ENCODE peak calls at places on chromosome 11, in six cellular contexts. N is A549, W is NB4, S is K562, B is endothelial cell of umbilical vein, G is HepG2. J is an unnamed sample.

GRCh38 chr11:122720482-122720881 is 65.0 kb downstream of the UBASH3B start:
- DNase-seq in N (no peak), B (no peak), G (no peak), W (no peak), S (no peak), J (no peak)

GRCh38 chr11:119306373-119306890 is 10.5 kb downstream of the MCAM start:
- DNase-seq in S (no peak), B (peak), W (peak), G (no peak), N (no peak), J (no peak)

GRCh38 chr11:133947298-133947905 is 9.4 kb downstream of the IGSF9B start:
- DNase-seq in W (peak), S (no peak), G (peak), B (peak), N (peak), J (no peak)

GRCh38 chr11:71996517-71996916 is 2.2 kb upstream of the IL18BP start:
- DNase-seq in W (no peak), G (no peak), S (no peak), N (no peak), B (no peak), J (no peak)

GRCh38 chr11:63680842-63681207 is 475 bp upstream of the RTN3 start:
- DNase-seq in S (peak), G (no peak), N (no peak), B (no peak), W (peak), J (no peak)

GRCh38 chr11:129117595-129118350 is 74.4 kb downstream of the ARHGAP32 start:
- DNase-seq in B (peak), N (peak), S (peak), W (peak), G (peak), J (no peak)

GRCh38 chr11:132848336-132848735 is 684.0 kb downstream of the OPCML start:
- DNase-seq in W (no peak), B (no peak), N (no peak), S (no peak), G (no peak), J (no peak)

GRCh38 chr11:32081129-32081641 is 9.7 kb upstream of the RCN1 start:
- DNase-seq in W (peak), N (peak), S (no peak), G (peak), B (no peak), J (no peak)

GRCh38 chr11:121929581-121929980 is 186.4 kb downstream of the BLID start:
- DNase-seq in G (peak), B (peak), W (no peak), N (no peak), S (no peak), J (no peak)

GRCh38 chr11:127470485-127470884 is 469.9 kb upstream of the KIRREL3 start:
- DNase-seq in S (no peak), G (no peak), N (peak), B (peak), W (peak), J (no peak)

GRCh38 chr11:14073821-14074529 is 111.5 kb downstream of the SPON1 start:
- DNase-seq in B (no peak), N (no peak), S (no peak), G (no peak), W (no peak), J (no peak)

GRCh38 chr11:64713031-64713780 is 9.8 kb downstream of the NRXN2 start:
- DNase-seq in N (peak), S (no peak), B (peak), G (no peak), W (no peak), J (no peak)

GRCh38 chr11:122512688-122513087 is 142.8 kb upstream of the UBASH3B start:
- DNase-seq in G (no peak), W (no peak), B (no peak), S (no peak), N (no peak), J (no peak)

GRCh38 chr11:12893787-12894672 is 115.1 kb upstream of the RASSF10 start:
- DNase-seq in G (peak), B (peak), W (peak), N (peak), S (peak), J (no peak)

GRCh38 chr11:19938866-19939265 is 221.4 kb downstream of the DBX1 start:
- DNase-seq in N (no peak), W (no peak), B (no peak), S (no peak), G (no peak), J (no peak)

GRCh38 chr11:70577948-70578347 is 179.6 kb downstream of the CTTN start:
- DNase-seq in N (no peak), G (no peak), W (no peak), B (no peak), S (no peak), J (no peak)

GRCh38 chr11:128422576-128423370 is 164.6 kb downstream of the ETS1 start:
- DNase-seq in B (no peak), G (no peak), S (no peak), N (no peak), W (peak), J (no peak)

GRCh38 chr11:83836883-83837654 is 550.9 kb upstream of the CCDC90B start:
- DNase-seq in S (peak), W (peak), N (peak), G (peak), B (peak), J (peak)

GRCh38 chr11:96134622-96135021 is 208.4 kb downstream of the MAML2 start:
- DNase-seq in N (peak), W (peak), B (peak), G (no peak), S (no peak), J (no peak)

GRCh38 chr11:118437736-118438125 is 1.4 kb downstream of the KMT2A start:
- DNase-seq in S (peak), B (peak), N (no peak), G (peak), W (peak), J (no peak)

GRCh38 chr11:119618208-119618909 is 110.6 kb downstream of the NECTIN1 start:
- DNase-seq in B (peak), G (peak), W (peak), S (no peak), N (no peak), J (no peak)

GRCh38 chr11:17972987-17973386 is 39.9 kb downstream of the SERGEF start:
- DNase-seq in B (peak), S (peak), W (peak), G (peak), N (peak), J (no peak)

GRCh38 chr11:80393210-80393609 is 952.4 kb upstream of the TENM4 start:
- DNase-seq in G (no peak), N (no peak), B (no peak), W (no peak), S (no peak), J (no peak)

DNA sequence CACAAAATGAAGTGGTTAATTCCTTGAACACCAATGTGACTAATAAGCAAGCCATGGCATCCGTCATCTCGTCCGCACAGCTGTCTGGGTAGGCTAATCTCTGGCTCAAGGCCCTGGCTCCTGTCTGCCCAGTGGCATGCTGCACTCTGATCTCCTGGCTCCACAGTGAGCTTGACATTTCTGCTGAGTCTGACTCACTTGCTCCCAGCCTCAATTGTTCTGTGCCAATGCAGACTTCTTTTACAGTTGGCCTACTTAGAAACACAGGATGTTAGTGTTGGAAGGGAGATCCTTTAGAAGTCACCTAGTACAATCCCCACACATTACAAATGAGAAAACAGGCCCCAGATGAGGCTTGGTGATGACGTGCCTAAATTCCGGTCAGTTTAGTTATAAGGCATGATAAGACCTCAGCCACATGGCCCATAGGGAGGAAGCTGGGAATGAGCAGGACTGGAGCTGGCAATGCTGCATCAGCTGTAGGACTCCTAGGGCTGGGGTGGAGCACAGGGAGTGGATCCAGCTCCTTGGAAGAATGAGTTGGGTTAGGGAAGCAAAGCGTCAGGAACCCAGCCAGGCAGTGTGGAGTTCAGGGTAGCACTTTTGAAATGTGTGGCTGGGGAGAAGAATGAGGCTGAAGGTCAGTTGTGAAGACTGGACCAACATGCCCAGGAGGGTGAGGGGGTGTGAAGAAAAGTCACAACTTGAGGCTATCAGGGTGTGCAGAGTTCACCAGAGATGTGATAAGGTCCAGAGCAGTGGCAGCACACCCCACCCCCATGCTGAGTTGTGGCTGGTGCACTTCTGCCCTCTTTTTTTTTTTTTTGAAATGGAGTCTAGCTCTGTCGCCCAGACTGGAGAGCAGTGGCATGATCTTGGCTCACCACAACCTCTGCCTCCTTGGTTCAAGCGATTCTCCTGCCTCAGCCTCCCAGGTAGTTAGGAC is 70.2 kb upstream of the EED start:
- DNase-seq in W (no peak), G (peak), N (peak), S (peak), B (peak), J (no peak)
- TF ChIP-seq MYC in W (no peak), G (no peak), N (no peak), S (peak), B (peak), J (no peak)

GRCh38 chr11:69311767-69312385 is 17.9 kb downstream of the MYEOV start:
- DNase-seq in B (peak), G (no peak), W (peak), S (no peak), N (no peak), J (no peak)
- TF ChIP-seq MYC in B (no peak), G (no peak), W (peak), S (no peak), N (no peak), J (no peak)

GRCh38 chr11:77823775-77824174 is 2.8 kb downstream of the AAMDC start:
- DNase-seq in N (no peak), S (no peak), G (peak), B (peak), W (no peak), J (no peak)

GRCh38 chr11:77819921-77820564 is 479 bp downstream of the RSF1 start:
- DNase-seq in W (peak), B (peak), N (peak), G (peak), S (peak), J (no peak)

GRCh38 chr11:77819411-77819920 is 1.1 kb downstream of the RSF1 start:
- DNase-seq in B (peak), G (peak), W (peak), N (peak), S (peak), J (peak)

GRCh38 chr11:77820565-77821348 is at the start of the genes AAMDC and RSF1:
- DNase-seq in W (peak), N (peak), S (peak), B (peak), G (peak), J (peak)

GRCh38 chr11:77821349-77821851 is 456 bp downstream of the AAMDC start:
- DNase-seq in N (peak), B (peak), S (peak), W (peak), G (peak), J (no peak)
- TF ChIP-seq MYC in N (no peak), B (no peak), S (no peak), W (no peak), G (no peak), J (no peak)

GRCh38 chr11:44108260-44108659 is 12.8 kb downstream of the EXT2 start:
- DNase-seq in G (no peak), N (no peak), S (no peak), W (no peak), B (no peak), J (no peak)

GRCh38 chr11:44112083-44112865 is 16.8 kb downstream of the EXT2 start:
- DNase-seq in N (no peak), B (no peak), W (no peak), S (no peak), G (no peak), J (no peak)

GRCh38 chr11:44113572-44113971 is 18.1 kb downstream of the EXT2 start:
- DNase-seq in B (no peak), S (no peak), G (no peak), N (no peak), W (no peak), J (no peak)

GRCh38 chr11:44113018-44113417 is 17.5 kb downstream of the EXT2 start:
- DNase-seq in G (no peak), W (no peak), S (no peak), N (no peak), B (no peak), J (no peak)

DNA sequence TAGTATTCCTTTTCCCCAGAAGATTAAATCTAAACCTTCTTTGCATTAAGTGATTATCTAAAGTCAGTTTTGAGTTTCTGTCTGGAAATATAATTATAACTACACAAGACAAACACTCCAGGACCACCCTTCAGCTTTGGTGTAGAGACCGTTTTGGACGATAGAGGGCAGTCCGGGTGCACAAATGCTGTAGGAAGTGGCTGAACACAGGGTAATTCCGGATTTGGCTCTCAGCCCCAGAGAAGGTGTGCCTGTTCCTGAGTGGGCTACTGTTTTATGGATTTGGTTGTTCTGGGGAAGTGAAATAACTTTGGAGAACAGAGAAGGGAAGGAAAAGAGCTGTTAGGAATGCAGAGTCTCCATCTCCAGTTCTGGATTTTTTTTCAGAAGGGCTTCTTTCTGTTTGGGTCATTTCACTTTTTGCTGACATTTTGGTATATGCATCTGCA is 14.8 kb downstream of the EXT2 start:
- DNase-seq in S (peak), B (peak), W (peak), G (peak), N (peak), J (no peak)
- TF ChIP-seq MYC in S (no peak), B (no peak), W (no peak), G (no peak), N (no peak), J (no peak)

GRCh38 chr11:5383576-5383975 is at the start of gene OR51M1:
- DNase-seq in N (no peak), B (no peak), G (no peak), W (no peak), S (no peak), J (no peak)
- TF ChIP-seq MYC in N (no peak), B (no peak), G (no peak), W (no peak), S (no peak), J (no peak)

J was measured in GM12878.